ENCODE peak calls at places on chromosomes 3 and 15, in six cellular contexts. B is iPS DF 6.9, G is NT2/D1, U is adipocyte, T is keratinocyte, S is upper lobe of right lung. J is an unnamed sample.

GRCh38 chr3:32483772-32484171 is 18.9 kb downstream of the CMTM6 start:
- DNase-seq in B (no peak), S (no peak), T (no peak), U (no peak), G (no peak), J (no peak)

GRCh38 chr3:140370686-140371085 is 307.2 kb upstream of the TRIM42 start:
- DNase-seq in U (no peak), G (no peak), T (no peak), B (no peak), S (no peak), J (no peak)

GRCh38 chr3:27641888-27642601 is 80.1 kb downstream of the EOMES start:
- DNase-seq in T (no peak), B (no peak), S (no peak), G (no peak), U (no peak), J (no peak)

GRCh38 chr3:196559826-196560225 is 8.5 kb downstream of the WDR53 start:
- DNase-seq in U (no peak), B (no peak), G (no peak), S (no peak), T (no peak), J (no peak)

GRCh38 chr15:68154923-68155559 is 50.1 kb downstream of the CALML4 start:
- DNase-seq in B (peak; percentile 7), T (no peak), U (peak; percentile 77), S (no peak), G (peak; percentile 42), J (peak; percentile 30)

GRCh38 chr3:158672293-158673176 is at the start of gene LXN:
- DNase-seq in B (peak; percentile 73), U (peak; percentile 81), G (peak; percentile 67), S (peak; percentile 92), T (peak; percentile 45), J (peak; percentile 71)

GRCh38 chr15:77506311-77507150 is 85.8 kb downstream of the HMG20A start:
- DNase-seq in S (peak; percentile 83), U (no peak), G (no peak), B (no peak), T (no peak), J (no peak)

GRCh38 chr15:101039461-101039860 is 120.3 kb downstream of the LRRK1 start:
- DNase-seq in G (no peak), S (no peak), U (no peak), T (no peak), B (no peak), J (no peak)

GRCh38 chr15:45790325-45790943 is 155.6 kb downstream of the SQOR start:
- DNase-seq in U (peak; percentile 40), S (no peak), G (peak; percentile 9), T (no peak), B (peak; percentile 5), J (peak; percentile 17)

GRCh38 chr3:190546881-190547510 is 33.1 kb downstream of the IL1RAP start:
- DNase-seq in B (no peak), G (no peak), T (no peak), S (no peak), U (no peak), J (no peak)

GRCh38 chr3:193190387-193190786 is 50.6 kb upstream of the PLAAT1 start:
- DNase-seq in G (peak; percentile 76), B (peak; percentile 77), U (no peak), T (no peak), S (no peak), J (no peak)

GRCh38 chr3:182465301-182466185 is 327.8 kb upstream of the ATP11B start:
- DNase-seq in G (no peak), U (no peak), T (no peak), S (no peak), B (no peak), J (no peak)

GRCh38 chr3:49813497-49814174 is at the start of gene UBA7:
- DNase-seq in U (peak; percentile 84), B (no peak), G (no peak), S (no peak), T (no peak), J (no peak)

GRCh38 chr15:30030350-30030749 is 52.4 kb upstream of the GOLGA8J start:
- DNase-seq in S (no peak), B (no peak), U (no peak), T (no peak), G (no peak), J (no peak)

GRCh38 chr3:78972617-78973301 is 795.0 kb downstream of the ROBO1 start:
- DNase-seq in U (no peak), B (no peak), G (no peak), S (no peak), T (peak; percentile 19), J (no peak)

GRCh38 chr3:78969483-78969882 is 798.3 kb downstream of the ROBO1 start:
- DNase-seq in B (no peak), U (peak; percentile 58), T (no peak), S (no peak), G (no peak), J (no peak)

GRCh38 chr3:78963771-78964170 is 804.0 kb downstream of the ROBO1 start:
- DNase-seq in S (no peak), U (no peak), B (no peak), G (no peak), T (no peak), J (no peak)

GRCh38 chr3:78970656-78971055 is 797.1 kb downstream of the ROBO1 start:
- DNase-seq in B (no peak), T (no peak), S (no peak), G (no peak), U (no peak), J (no peak)

GRCh38 chr3:78967061-78967460 is 800.7 kb downstream of the ROBO1 start:
- DNase-seq in S (no peak), G (no peak), B (no peak), U (no peak), T (no peak), J (no peak)
- H3K9me3 ChIP-seq in S (no peaks in the 10 kb centered on the region), G (peaks cover 8% of the 10 kb centered on the region), B (no peaks in the 10 kb centered on the region), U (no peaks in the 10 kb centered on the region), T (no peaks in the 10 kb centered on the region), J (no peaks in the 10 kb centered on the region)

GRCh38 chr3:126456766-126457388 is 18.8 kb downstream of the ZXDC start:
- DNase-seq in S (peak; percentile 40), T (no peak), B (no peak), G (no peak), U (no peak), J (no peak)
- H3K9me3 ChIP-seq in S (no peaks in the 10 kb centered on the region), T (no peaks in the 10 kb centered on the region), B (no peaks in the 10 kb centered on the region), G (no peaks in the 10 kb centered on the region), U (no peaks in the 10 kb centered on the region), J (no peaks in the 10 kb centered on the region)

GRCh38 chr3:81375921-81376320 is 385.5 kb downstream of the GBE1 start:
- DNase-seq in B (no peak), G (no peak), S (no peak), T (no peak), U (no peak), J (no peak)
- H3K9me3 ChIP-seq in B (no peaks in the 10 kb centered on the region), G (no peaks in the 10 kb centered on the region), S (no peaks in the 10 kb centered on the region), T (no peaks in the 10 kb centered on the region), U (no peaks in the 10 kb centered on the region), J (no peaks in the 10 kb centered on the region)

GRCh38 chr15:95368211-95368610 is 962.3 kb upstream of the NR2F2 start:
- DNase-seq in G (no peak), S (no peak), U (no peak), T (no peak), B (no peak), J (no peak)
- H3K9me3 ChIP-seq in G (no peaks in the 10 kb centered on the region), S (no peaks in the 10 kb centered on the region), U (no peaks in the 10 kb centered on the region), T (no peaks in the 10 kb centered on the region), B (no peaks in the 10 kb centered on the region), J (peaks cover 3% of the 10 kb centered on the region)

GRCh38 chr15:25250011-25250596 is 188.7 kb downstream of the UBE3A start:
- DNase-seq in G (no peak), U (no peak), B (no peak), T (no peak), S (no peak), J (no peak)
- H3K9me3 ChIP-seq in G (peaks cover 11% of the 10 kb centered on the region), U (no peaks in the 10 kb centered on the region), B (peaks cover 9% of the 10 kb centered on the region), T (peaks cover 20% of the 10 kb centered on the region), S (peaks cover 3% of the 10 kb centered on the region), J (no peaks in the 10 kb centered on the region)

GRCh38 chr15:23596736-23597135 is 31.3 kb downstream of the MKRN3 start:
- DNase-seq in B (no peak), T (no peak), S (no peak), G (no peak), U (no peak), J (no peak)
- H3K9me3 ChIP-seq in B (no peaks in the 10 kb centered on the region), T (peaks cover 3% of the 10 kb centered on the region), S (no peaks in the 10 kb centered on the region), G (no peaks in the 10 kb centered on the region), U (no peaks in the 10 kb centered on the region), J (no peaks in the 10 kb centered on the region)